ENCODE peak calls at places on chromosome 7, in four cellular contexts. T, K, U and B are unnamed samples.

GRCh38 chr7:25846722-25847121 is 305.3 kb upstream of the NFE2L3 start:
- DNase-seq in T (no peak), K (peak; percentile 35), U (no peak), B (no peak)

GRCh38 chr7:106611911-106612310 is 49.0 kb downstream of the CCDC71L start:
- DNase-seq in T (no peak), K (no peak), U (no peak), B (no peak)

GRCh38 chr7:135620980-135621850 is 41.1 kb upstream of the STMP1 start:
- DNase-seq in T (no peak), K (peak; percentile 73), U (peak; percentile 74), B (peak; percentile 15)

GRCh38 chr7:102197599-102197998 is 89.1 kb upstream of the SH2B2 start:
- DNase-seq in T (no peak), K (no peak), U (no peak), B (no peak)

GRCh38 chr7:10483671-10484070 is 490.0 kb upstream of the PHF14 start:
- DNase-seq in T (no peak), K (no peak), U (no peak), B (no peak)

GRCh38 chr7:142638581-142638980 is 110.7 kb upstream of the PRSS1 start:
- DNase-seq in T (no peak), K (no peak), U (no peak), B (no peak)

GRCh38 chr7:112163021-112163310 is 43.2 kb downstream of the DOCK4 start:
- DNase-seq in T (no peak), K (no peak), U (no peak), B (no peak)

GRCh38 chr7:155422599-155423336 is 35.2 kb upstream of the EN2 start:
- DNase-seq in T (no peak), K (no peak), U (no peak), B (no peak)

GRCh38 chr7:129990403-129991192 is 37.8 kb upstream of the UBE2H start:
- DNase-seq in T (no peak), K (no peak), U (peak; percentile 51), B (peak; percentile 18)

GRCh38 chr7:95322874-95323273 is 1.5 kb downstream of the PON1 start:
- DNase-seq in T (no peak), K (no peak), U (no peak), B (no peak)

GRCh38 chr7:47988496-47989386 is 9.3 kb upstream of the HUS1 start:
- DNase-seq in T (no peak), K (no peak), U (peak; percentile 13), B (no peak)

GRCh38 chr7:28330384-28331070 is 81.8 kb upstream of the CREB5 start:
- DNase-seq in T (no peak), K (no peak), U (no peak), B (no peak)

GRCh38 chr7:21086688-21087087 is 300.0 kb upstream of the SP8 start:
- DNase-seq in T (no peak), K (no peak), U (no peak), B (no peak)

GRCh38 chr7:40329601-40330153 is 194.9 kb downstream of the SUGCT start:
- DNase-seq in T (no peak), K (peak; percentile 42), U (peak; percentile 52), B (no peak)

GRCh38 chr7:44155191-44156185 is 14.4 kb upstream of the MYL7 start:
- DNase-seq in T (no peak), K (no peak), U (no peak), B (no peak)

GRCh38 chr7:29865526-29865925 is 59.2 kb downstream of the WIPF3 start:
- DNase-seq in T (no peak), K (no peak), U (peak; percentile 15), B (no peak)

GRCh38 chr7:148962823-148963582 is 65.3 kb downstream of the PDIA4 start:
- DNase-seq in T (peak; percentile 68), K (peak; percentile 86), U (peak; percentile 45), B (no peak)

GRCh38 chr7:21641546-21641945 is 98.7 kb downstream of the DNAH11 start:
- DNase-seq in T (no peak), K (no peak), U (no peak), B (no peak)

GRCh38 chr7:128103498-128104108 is 72.4 kb upstream of the LRRC4 start:
- DNase-seq in T (no peak), K (no peak), U (peak; percentile 85), B (no peak)

GRCh38 chr7:137898839-137899681 is 52.3 kb upstream of the DGKI start:
- DNase-seq in T (peak; percentile 48), K (peak; percentile 91), U (peak; percentile 58), B (peak; percentile 91)

GRCh38 chr7:19558527-19558926 is 150.3 kb downstream of the POLR1F start:
- DNase-seq in T (no peak), K (no peak), U (no peak), B (no peak)

GRCh38 chr7:137091396-137091795 is 222.9 kb downstream of the CHRM2 start:
- DNase-seq in T (no peak), K (no peak), U (no peak), B (peak; percentile 50)

GRCh38 chr7:92740713-92741126 is 95.7 kb downstream of the CDK6 start:
- DNase-seq in T (no peak), K (no peak), U (no peak), B (no peak)

GRCh38 chr7:18552943-18553584 is 57.5 kb downstream of the HDAC9 start:
- DNase-seq in T (no peak), K (no peak), U (no peak), B (no peak)

GRCh38 chr7:105934577-105935185 is 28.4 kb upstream of the CDHR3 start:
- DNase-seq in T (no peak), K (peak; percentile 36), U (peak; percentile 64), B (peak; percentile 37)

GRCh38 chr7:123615344-123615743 is 13.7 kb downstream of the ASB15 start:
- DNase-seq in T (no peak), K (no peak), U (peak; percentile 37), B (no peak)

GRCh38 chr7:29046978-29047377 is 88.8 kb upstream of the TRIL start:
- DNase-seq in T (no peak), K (no peak), U (no peak), B (no peak)

GRCh38 chr7:31493714-31494181 is 20.1 kb upstream of the ITPRID1 start:
- DNase-seq in T (no peak), K (no peak), U (peak; percentile 2), B (no peak)

GRCh38 chr7:70694909-70695803 is 436.8 kb upstream of the GALNT17 start:
- DNase-seq in T (no peak), K (no peak), U (no peak), B (peak; percentile 50)

GRCh38 chr7:23645822-23646221 is 34.2 kb upstream of the FAM221A start:
- DNase-seq in T (no peak), K (no peak), U (no peak), B (no peak)

GRCh38 chr7:142803901-142804300 is 33.1 kb downstream of the PRSS2 start:
- DNase-seq in T (no peak), K (no peak), U (no peak), B (no peak)

GRCh38 chr7:68604516-68604915 is 993.8 kb upstream of the AUTS2 start:
- DNase-seq in T (no peak), K (no peak), U (no peak), B (no peak)

GRCh38 chr7:116426428-116427156 is 72.9 kb upstream of the CAV2 start:
- DNase-seq in T (no peak), K (peak; percentile 64), U (no peak), B (no peak)

GRCh38 chr7:95927781-95928180 is 155.4 kb downstream of the DYNC1I1 start:
- DNase-seq in T (no peak), K (no peak), U (no peak), B (no peak)

GRCh38 chr7:80498481-80499349 is 13.1 kb downstream of the GNAT3 start:
- DNase-seq in T (no peak), K (no peak), U (no peak), B (no peak)

GRCh38 chr7:30225863-30226361 is 58.5 kb upstream of the ZNRF2 start:
- DNase-seq in T (peak; percentile 79), K (no peak), U (no peak), B (no peak)

GRCh38 chr7:79615466-79615865 is 162.0 kb upstream of the MAGI2 start:
- DNase-seq in T (no peak), K (no peak), U (no peak), B (no peak)

DNA sequence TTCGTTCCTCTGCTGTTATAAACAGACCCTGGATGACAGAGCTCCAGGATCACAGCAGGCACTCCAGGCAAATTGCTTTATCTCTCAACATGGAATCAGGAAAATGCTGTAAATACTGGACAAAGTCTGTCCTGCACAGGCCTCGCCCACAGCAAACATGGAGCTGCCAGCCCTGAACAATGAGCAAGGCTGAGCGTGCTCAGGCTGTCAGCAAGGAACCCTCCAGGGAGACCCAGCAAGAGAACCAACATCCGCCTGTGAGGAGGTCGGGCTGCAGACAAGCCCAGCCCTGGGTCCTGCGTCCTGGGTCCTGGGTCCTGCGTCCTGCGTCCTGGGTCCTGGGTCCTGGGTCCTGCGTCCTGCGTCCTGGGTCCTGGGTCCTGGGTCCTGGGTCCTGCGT is 180.8 kb downstream of the PTPRN2 start:
- DNase-seq in T (no peak), K (no peak), U (no peak), B (no peak)
- TF ChIP-seq TCF7 in T (no peak), K (no peak), U (no peak), B (no peak)

GRCh38 chr7:99097730-99098129 is 46.2 kb downstream of the SMURF1 start:
- DNase-seq in T (no peak), K (no peak), U (no peak), B (no peak)

GRCh38 chr7:99096124-99096887 is 47.6 kb downstream of the SMURF1 start:
- DNase-seq in T (no peak), K (no peak), U (peak; percentile 44), B (no peak)

GRCh38 chr7:99098317-99098823 is 45.5 kb downstream of the SMURF1 start:
- DNase-seq in T (no peak), K (no peak), U (peak; percentile 58), B (no peak)

GRCh38 chr7:99094369-99094768 is 49.5 kb downstream of the SMURF1 start:
- DNase-seq in T (no peak), K (no peak), U (no peak), B (no peak)

GRCh38 chr7:99095698-99096097 is 48.2 kb downstream of the SMURF1 start:
- DNase-seq in T (no peak), K (no peak), U (no peak), B (no peak)
- TF ChIP-seq TCF7 in T (no peak), K (no peak), U (no peak), B (no peak)

DNA sequence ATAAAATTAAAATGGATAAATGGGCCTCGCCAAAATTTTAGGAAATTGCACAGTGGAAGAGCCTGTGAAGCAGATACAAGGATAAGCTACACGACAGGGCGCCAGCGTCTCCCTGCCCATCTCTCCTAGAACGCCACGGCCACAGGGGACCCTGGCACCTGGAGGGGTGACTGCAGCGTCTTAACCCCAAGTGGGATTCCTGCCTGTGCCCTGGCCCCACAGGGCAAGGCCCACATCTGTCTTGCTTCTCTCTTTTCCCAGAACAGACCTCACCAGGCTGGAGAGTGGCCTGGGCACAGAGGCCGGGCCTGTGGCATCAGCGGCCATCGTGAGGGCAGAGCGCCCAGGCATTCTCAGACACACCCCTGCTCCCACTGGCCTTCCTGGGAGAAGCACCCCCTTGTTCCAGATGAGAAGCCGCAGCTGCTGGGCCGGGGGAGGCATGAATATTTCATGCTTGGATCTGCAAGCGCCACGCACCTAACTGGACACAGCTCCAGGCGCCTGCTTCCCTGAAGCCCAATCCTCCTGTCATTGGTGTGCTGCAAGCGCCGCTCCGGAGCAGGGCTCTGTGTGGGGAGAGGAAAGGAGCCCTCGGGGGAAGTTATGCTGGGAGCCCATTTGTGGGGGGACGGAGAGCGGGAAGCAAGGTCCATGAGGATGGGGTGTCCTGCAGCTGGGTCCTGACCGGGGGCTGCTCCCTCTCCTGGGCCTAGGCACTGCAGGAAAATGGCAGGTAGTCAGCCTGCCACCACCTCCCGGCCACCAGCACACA is 153.5 kb downstream of the ELFN1 start:
- DNase-seq in T (no peak), K (no peak), U (no peak), B (no peak)
- TF ChIP-seq TCF7 in T (no peak), K (no peak), U (no peak), B (no peak)

GRCh38 chr7:55369427-55369826 is 4.3 kb downstream of the LANCL2 start:
- DNase-seq in T (no peak), K (no peak), U (no peak), B (no peak)
- TF ChIP-seq TCF7 in T (no peak), K (no peak), U (no peak), B (no peak)